ENCODE peak calls at places on chromosomes 5 and 9, in ten cellular contexts. X is brain microvascular endothelial cell; F is CD8-positive, alpha-beta T cell; B is cardiac muscle cell; O is fibroblast of lung; V is heart right ventricle; Q is OCI-LY7; M is neural progenitor cell; T is body of pancreas; H is transverse colon. R is an unnamed sample.

GRCh38 chr5:167205881-167206280 is 1085.6 kb upstream of the WWC1 start:
- DNase-seq in F (no peak), T (no peak), Q (no peak), O (no peak), H (no peak), X (no peak), M (no peak), B (no peak), V (no peak), R (no peak)

GRCh38 chr5:13629218-13629617 is 315.3 kb downstream of the DNAH5 start:
- DNase-seq in O (no peak), T (no peak), Q (no peak), M (no peak), B (no peak), V (no peak), H (no peak), F (no peak), X (no peak), R (no peak)

GRCh38 chr5:112257961-112258360 is 161.1 kb downstream of the EPB41L4A start:
- DNase-seq in Q (no peak), T (no peak), H (no peak), M (no peak), X (no peak), O (no peak), F (no peak), B (no peak), V (no peak), R (no peak)

GRCh38 chr5:63401434-63402046 is 560.7 kb downstream of the HTR1A start:
- DNase-seq in V (peak), F (no peak), M (peak), H (peak), B (peak), O (peak), X (peak), Q (peak), T (peak), R (no peak)

GRCh38 chr5:53041071-53041692 is 52.0 kb downstream of the ITGA2 start:
- DNase-seq in V (no peak), F (no peak), T (no peak), M (no peak), H (no peak), X (peak), B (peak), O (peak), Q (no peak), R (no peak)

GRCh38 chr5:135578685-135579341 is at the start of gene CXCL14:
- DNase-seq in X (peak), V (peak), F (no peak), O (peak), H (peak), B (peak), T (no peak), Q (no peak), M (peak), R (peak)

GRCh38 chr9:127162567-127163365 is 40.3 kb upstream of the ANGPTL2 start:
- DNase-seq in H (no peak), X (no peak), M (no peak), V (no peak), T (no peak), Q (no peak), O (no peak), B (no peak), F (no peak), R (peak)

GRCh38 chr5:153523831-153524230 is 33.4 kb downstream of the GRIA1 start:
- DNase-seq in B (peak), T (peak), H (no peak), M (no peak), O (peak), V (peak), X (peak), Q (no peak), F (no peak), R (peak)

GRCh38 chr5:111774525-111774924 is 17.5 kb upstream of the NREP start:
- DNase-seq in O (peak), H (peak), Q (peak), V (no peak), T (no peak), X (peak), B (peak), F (no peak), M (peak), R (peak)

GRCh38 chr5:152379331-152379730 is 25.7 kb downstream of the NMUR2 start:
- DNase-seq in H (no peak), T (no peak), F (no peak), B (peak), V (no peak), Q (no peak), O (peak), M (no peak), X (no peak), R (no peak)

GRCh38 chr9:137878146-137878941 is 762 bp downstream of the CACNA1B start:
- DNase-seq in V (no peak), O (peak), X (peak), Q (no peak), T (no peak), F (no peak), B (peak), H (no peak), M (peak), R (no peak)

GRCh38 chr5:82347213-82347947 is 69.2 kb upstream of the RPS23 start:
- DNase-seq in B (peak), M (no peak), F (no peak), Q (no peak), V (peak), T (no peak), O (peak), X (peak), H (no peak), R (peak)

GRCh38 chr5:173615884-173616576 is 420 bp downstream of the BOD1 start:
- DNase-seq in M (peak), O (peak), X (peak), F (peak), T (peak), B (peak), Q (peak), V (peak), H (peak), R (peak)

GRCh38 chr5:493758-494157 is 30.5 kb downstream of the SLC9A3 start:
- DNase-seq in F (no peak), X (no peak), T (no peak), O (no peak), B (no peak), Q (no peak), H (no peak), V (no peak), M (no peak), R (no peak)

GRCh38 chr9:133089271-133089671 is 27.5 kb downstream of the CEL start:
- DNase-seq in X (no peak), V (no peak), T (peak), O (no peak), Q (peak), H (no peak), M (peak), F (no peak), B (no peak), R (no peak)

GRCh38 chr5:173746050-173746449 is 129.6 kb upstream of the BOD1 start:
- DNase-seq in X (no peak), M (no peak), B (no peak), T (no peak), F (no peak), H (no peak), O (no peak), Q (peak), V (no peak), R (no peak)

GRCh38 chr9:69379250-69379982 is 54.4 kb downstream of the ENTREP1 start:
- DNase-seq in M (no peak), H (no peak), O (peak), T (no peak), X (peak), Q (no peak), V (no peak), F (no peak), B (peak), R (no peak)

GRCh38 chr5:134125195-134126015 is 10.9 kb downstream of the TCF7 start:
- DNase-seq in V (no peak), X (peak), H (no peak), T (peak), O (peak), M (no peak), F (no peak), B (peak), Q (no peak), R (no peak)

DNA sequence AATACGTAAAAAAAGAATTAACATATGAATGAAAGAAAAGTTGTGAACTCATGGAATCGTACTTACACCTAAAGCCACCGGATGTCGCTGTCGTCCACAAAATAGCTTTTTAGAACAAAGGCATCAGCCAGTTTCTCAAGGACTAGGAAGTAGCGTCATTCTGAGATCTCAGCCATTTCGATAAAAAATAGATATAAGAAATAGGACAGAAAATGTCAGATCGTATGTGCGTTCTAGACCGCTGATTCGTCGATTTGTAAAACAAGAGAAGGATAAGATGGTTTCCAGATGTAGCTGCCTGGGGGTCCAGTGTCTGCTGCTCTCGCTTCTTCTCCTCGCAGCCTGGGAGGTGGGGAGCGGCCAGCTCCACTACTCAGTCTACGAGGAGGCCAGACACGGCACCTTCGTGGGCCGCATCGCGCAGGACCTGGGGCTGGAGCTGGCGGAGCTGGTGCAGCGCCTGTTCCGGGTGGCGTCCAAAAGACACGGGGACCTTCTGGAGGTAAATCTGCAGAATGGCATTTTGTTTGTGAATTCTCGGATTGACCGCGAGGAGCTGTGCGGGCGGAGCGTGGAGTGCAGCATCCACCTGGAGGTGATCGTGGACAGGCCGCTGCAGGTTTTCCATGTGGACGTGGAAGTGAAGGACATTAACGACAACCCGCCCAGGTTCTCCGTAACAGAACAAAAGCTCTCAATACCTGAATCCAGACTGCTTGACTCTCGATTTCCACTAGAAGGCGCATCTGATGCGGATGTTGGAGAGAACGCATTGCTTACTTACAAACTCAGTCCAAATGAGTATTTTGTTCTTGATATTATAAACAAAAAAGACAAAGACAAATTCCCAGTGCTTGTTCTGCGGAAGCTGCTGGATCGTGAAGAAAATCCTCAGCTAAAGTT is at the start of gene PCDHA10:
- DNase-seq in V (no peak), F (no peak), T (no peak), X (no peak), O (peak), H (no peak), M (peak), B (no peak), Q (peak), R (no peak)
- TF ChIP-seq CTCF in V (no peak), F (no peak), T (peak), X (no peak), O (no peak), H (no peak), M (peak), B (no peak), Q (peak), R (no peak)

GRCh38 chr9:108151161-108151586 is 661.6 kb upstream of the KLF4 start:
- DNase-seq in M (no peak), F (no peak), O (peak), B (peak), H (no peak), X (peak), V (peak), Q (no peak), T (no peak), R (peak)
- H3K27ac ChIP-seq in M (no peak), F (no peak), O (no peak), B (no peak), H (peak), X (no peak), V (no peak), Q (no peak), T (no peak), R (no peak)

GRCh38 chr9:121942866-121943265 is 150.2 kb downstream of the TTLL11 start:
- DNase-seq in X (no peak), O (no peak), F (no peak), T (no peak), B (no peak), V (no peak), Q (peak), H (no peak), M (no peak), R (no peak)

GRCh38 chr9:121944741-121945191 is 148.3 kb downstream of the TTLL11 start:
- DNase-seq in M (no peak), B (no peak), X (peak), Q (peak), O (peak), T (no peak), H (no peak), F (no peak), V (no peak), R (no peak)

GRCh38 chr9:121939643-121940042 is 153.5 kb downstream of the TTLL11 start:
- DNase-seq in T (no peak), O (no peak), Q (peak), F (no peak), V (no peak), X (no peak), H (no peak), M (no peak), B (no peak), R (no peak)

GRCh38 chr9:121943463-121943862 is 149.6 kb downstream of the TTLL11 start:
- DNase-seq in M (no peak), X (no peak), Q (peak), O (no peak), T (no peak), F (no peak), H (no peak), V (no peak), B (no peak), R (no peak)

GRCh38 chr9:121942313-121942712 is 150.8 kb downstream of the TTLL11 start:
- DNase-seq in H (no peak), T (no peak), M (no peak), Q (peak), F (no peak), O (no peak), X (no peak), B (no peak), V (no peak), R (no peak)
- H3K4me3 ChIP-seq in H (no peak), T (no peak), M (no peak), Q (peak), F (no peak), O (no peak), X (no peak), B (no peak), V (no peak), R (no peak)

DNA sequence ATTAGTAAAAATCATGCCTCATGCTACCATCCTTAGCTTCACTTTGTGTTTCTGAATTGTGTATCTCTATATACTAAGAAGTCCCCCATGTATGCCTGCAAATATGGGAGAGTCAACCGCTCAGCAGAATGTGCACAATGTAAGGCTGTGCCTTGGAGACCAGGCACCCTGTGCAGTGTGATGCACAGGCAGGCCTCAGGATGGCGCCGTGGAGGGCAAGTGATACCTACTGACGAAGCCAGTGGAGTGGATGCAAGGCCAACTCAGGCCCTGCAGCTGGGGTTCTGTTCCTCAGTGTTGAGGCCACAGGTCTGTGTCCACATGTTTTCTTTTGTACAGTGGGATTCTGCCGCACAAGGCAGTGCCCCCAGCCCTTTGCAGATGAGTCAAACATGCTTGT is 28.4 kb downstream of the SYK start:
- DNase-seq in X (no peak), B (no peak), T (no peak), F (no peak), H (no peak), M (no peak), O (no peak), Q (peak), V (no peak), R (no peak)
- TF ChIP-seq CTCF in X (no peak), B (no peak), T (no peak), F (no peak), H (no peak), M (no peak), O (no peak), Q (peak), V (no peak), R (no peak)

GRCh38 chr9:113493080-113493615 is 29.6 kb downstream of the RGS3 start:
- DNase-seq in B (no peak), H (no peak), V (no peak), T (no peak), Q (no peak), F (no peak), X (no peak), O (no peak), M (no peak), R (no peak)
- H3K27ac ChIP-seq in B (peak), H (no peak), V (no peak), T (peak), Q (no peak), F (no peak), X (no peak), O (no peak), M (no peak), R (no peak)